ENCODE peak calls at places on chromosomes 5 and 9, in eight cellular contexts. One of them, this sample, is unnamed.

GRCh38 chr5:1474183-1474839 is 29.1 kb upstream of the SLC6A3 start:
- DNase-seq in epithelial cell of esophagus: no peak
- DNase-seq in CD4-positive, alpha-beta T cell: no peak
- DNase-seq in type B pancreatic cell: no peak
- DNase-seq in heart left ventricle: no peak
- DNase-seq in cardiac fibroblast: no peak
- DNase-seq in NB4: no peak
- DNase-seq in retinal pigment epithelial cell: no peak
- DNase-seq in this sample: no peak

GRCh38 chr5:112978836-112979235 is 2.2 kb downstream of the DCP2 start:
- DNase-seq in epithelial cell of esophagus: no peak
- DNase-seq in CD4-positive, alpha-beta T cell: no peak
- DNase-seq in type B pancreatic cell: no peak
- DNase-seq in heart left ventricle: no peak
- DNase-seq in cardiac fibroblast: no peak
- DNase-seq in NB4: no peak
- DNase-seq in retinal pigment epithelial cell: no peak
- DNase-seq in this sample: no peak

GRCh38 chr9:523444-523843 is 308.8 kb downstream of the DOCK8 start:
- DNase-seq in epithelial cell of esophagus: no peak
- DNase-seq in CD4-positive, alpha-beta T cell: no peak
- DNase-seq in type B pancreatic cell: no peak
- DNase-seq in heart left ventricle: no peak
- DNase-seq in cardiac fibroblast: no peak
- DNase-seq in NB4: no peak
- DNase-seq in retinal pigment epithelial cell: no peak
- DNase-seq in this sample: no peak

GRCh38 chr9:82363666-82364065 is 375.1 kb downstream of the SPATA31D1 start:
- DNase-seq in epithelial cell of esophagus: no peak
- DNase-seq in CD4-positive, alpha-beta T cell: no peak
- DNase-seq in type B pancreatic cell: no peak
- DNase-seq in heart left ventricle: no peak
- DNase-seq in cardiac fibroblast: no peak
- DNase-seq in NB4: no peak
- DNase-seq in retinal pigment epithelial cell: no peak
- DNase-seq in this sample: no peak

GRCh38 chr5:143770430-143770829 is 41.5 kb upstream of the HMHB1 start:
- DNase-seq in epithelial cell of esophagus: no peak
- DNase-seq in CD4-positive, alpha-beta T cell: no peak
- DNase-seq in type B pancreatic cell: no peak
- DNase-seq in heart left ventricle: no peak
- DNase-seq in cardiac fibroblast: no peak
- DNase-seq in NB4: no peak
- DNase-seq in retinal pigment epithelial cell: no peak
- DNase-seq in this sample: no peak

GRCh38 chr9:136331556-136332481 is 4.5 kb downstream of the GPSM1 start:
- DNase-seq in epithelial cell of esophagus: no peak
- DNase-seq in CD4-positive, alpha-beta T cell: no peak
- DNase-seq in type B pancreatic cell: no peak
- DNase-seq in heart left ventricle: no peak
- DNase-seq in cardiac fibroblast: no peak
- DNase-seq in NB4: no peak
- DNase-seq in retinal pigment epithelial cell: peak; percentile 65
- DNase-seq in this sample: no peak

GRCh38 chr5:7629559-7629958 is 221.4 kb downstream of the CFAP90 start:
- DNase-seq in epithelial cell of esophagus: no peak
- DNase-seq in CD4-positive, alpha-beta T cell: no peak
- DNase-seq in type B pancreatic cell: no peak
- DNase-seq in heart left ventricle: no peak
- DNase-seq in cardiac fibroblast: no peak
- DNase-seq in NB4: no peak
- DNase-seq in retinal pigment epithelial cell: no peak
- DNase-seq in this sample: no peak

GRCh38 chr5:174231961-174232487 is 186.5 kb downstream of the NSG2 start:
- DNase-seq in epithelial cell of esophagus: no peak
- DNase-seq in CD4-positive, alpha-beta T cell: no peak
- DNase-seq in type B pancreatic cell: no peak
- DNase-seq in heart left ventricle: peak; percentile 31
- DNase-seq in cardiac fibroblast: peak; percentile 7
- DNase-seq in NB4: no peak
- DNase-seq in retinal pigment epithelial cell: no peak
- DNase-seq in this sample: no peak

GRCh38 chr9:136722969-136723356 is 10.6 kb downstream of the DIPK1B start:
- DNase-seq in epithelial cell of esophagus: no peak
- DNase-seq in CD4-positive, alpha-beta T cell: peak; percentile 3
- DNase-seq in type B pancreatic cell: no peak
- DNase-seq in heart left ventricle: no peak
- DNase-seq in cardiac fibroblast: no peak
- DNase-seq in NB4: peak; percentile 52
- DNase-seq in retinal pigment epithelial cell: no peak
- DNase-seq in this sample: no peak

GRCh38 chr9:6226696-6227095 is 11.1 kb downstream of the IL33 start:
- DNase-seq in epithelial cell of esophagus: peak; percentile 86
- DNase-seq in CD4-positive, alpha-beta T cell: no peak
- DNase-seq in type B pancreatic cell: no peak
- DNase-seq in heart left ventricle: no peak
- DNase-seq in cardiac fibroblast: peak; percentile 87
- DNase-seq in NB4: no peak
- DNase-seq in retinal pigment epithelial cell: peak; percentile 71
- DNase-seq in this sample: peak; percentile 14

GRCh38 chr9:32384002-32384363 is 460 bp upstream of the ACO1 start:
- DNase-seq in epithelial cell of esophagus: no peak
- DNase-seq in CD4-positive, alpha-beta T cell: no peak
- DNase-seq in type B pancreatic cell: no peak
- DNase-seq in heart left ventricle: no peak
- DNase-seq in cardiac fibroblast: no peak
- DNase-seq in NB4: no peak
- DNase-seq in retinal pigment epithelial cell: no peak
- DNase-seq in this sample: no peak

GRCh38 chr5:132204736-132205135 is 22.9 kb downstream of the P4HA2 start:
- DNase-seq in epithelial cell of esophagus: no peak
- DNase-seq in CD4-positive, alpha-beta T cell: no peak
- DNase-seq in type B pancreatic cell: no peak
- DNase-seq in heart left ventricle: no peak
- DNase-seq in cardiac fibroblast: no peak
- DNase-seq in NB4: no peak
- DNase-seq in retinal pigment epithelial cell: no peak
- DNase-seq in this sample: no peak

GRCh38 chr9:34571180-34571800 is 18.2 kb downstream of the CNTFR start:
- DNase-seq in epithelial cell of esophagus: no peak
- DNase-seq in CD4-positive, alpha-beta T cell: no peak
- DNase-seq in type B pancreatic cell: no peak
- DNase-seq in heart left ventricle: no peak
- DNase-seq in cardiac fibroblast: peak; percentile 63
- DNase-seq in NB4: no peak
- DNase-seq in retinal pigment epithelial cell: no peak
- DNase-seq in this sample: no peak

GRCh38 chr5:54109931-54110330 is 200.4 kb downstream of the ARL15 start:
- DNase-seq in epithelial cell of esophagus: peak; percentile 52
- DNase-seq in CD4-positive, alpha-beta T cell: no peak
- DNase-seq in type B pancreatic cell: no peak
- DNase-seq in heart left ventricle: no peak
- DNase-seq in cardiac fibroblast: peak; percentile 9
- DNase-seq in NB4: no peak
- DNase-seq in retinal pigment epithelial cell: no peak
- DNase-seq in this sample: no peak

GRCh38 chr5:157761690-157762611 is 18.4 kb downstream of the LSM11 start:
- DNase-seq in epithelial cell of esophagus: peak; percentile 72
- DNase-seq in CD4-positive, alpha-beta T cell: no peak
- DNase-seq in type B pancreatic cell: no peak
- DNase-seq in heart left ventricle: no peak
- DNase-seq in cardiac fibroblast: peak; percentile 83
- DNase-seq in NB4: peak; percentile 64
- DNase-seq in retinal pigment epithelial cell: peak; percentile 40
- DNase-seq in this sample: no peak

GRCh38 chr9:130663258-130664171 is 879 bp upstream of the PRDM12 start:
- DNase-seq in epithelial cell of esophagus: no peak
- DNase-seq in CD4-positive, alpha-beta T cell: no peak
- DNase-seq in type B pancreatic cell: no peak
- DNase-seq in heart left ventricle: no peak
- DNase-seq in cardiac fibroblast: no peak
- DNase-seq in NB4: peak; percentile 48
- DNase-seq in retinal pigment epithelial cell: no peak
- DNase-seq in this sample: no peak

GRCh38 chr5:32753765-32754164 is 42.6 kb downstream of the NPR3 start:
- DNase-seq in epithelial cell of esophagus: peak; percentile 16
- DNase-seq in CD4-positive, alpha-beta T cell: no peak
- DNase-seq in type B pancreatic cell: no peak
- DNase-seq in heart left ventricle: no peak
- DNase-seq in cardiac fibroblast: no peak
- DNase-seq in NB4: no peak
- DNase-seq in retinal pigment epithelial cell: no peak
- DNase-seq in this sample: no peak

GRCh38 chr5:136311999-136312398 is 53.3 kb downstream of the TRPC7 start:
- DNase-seq in epithelial cell of esophagus: no peak
- DNase-seq in CD4-positive, alpha-beta T cell: no peak
- DNase-seq in type B pancreatic cell: no peak
- DNase-seq in heart left ventricle: no peak
- DNase-seq in cardiac fibroblast: no peak
- DNase-seq in NB4: no peak
- DNase-seq in retinal pigment epithelial cell: no peak
- DNase-seq in this sample: no peak
- TF ChIP-seq CTCF in epithelial cell of esophagus: no peak
- TF ChIP-seq CTCF in CD4-positive, alpha-beta T cell: no peak
- TF ChIP-seq CTCF in type B pancreatic cell: no peak
- TF ChIP-seq CTCF in heart left ventricle: no peak
- TF ChIP-seq CTCF in cardiac fibroblast: no peak
- TF ChIP-seq CTCF in NB4: peak; percentile 5
- TF ChIP-seq CTCF in retinal pigment epithelial cell: no peak
- TF ChIP-seq CTCF in this sample: no peak

DNA sequence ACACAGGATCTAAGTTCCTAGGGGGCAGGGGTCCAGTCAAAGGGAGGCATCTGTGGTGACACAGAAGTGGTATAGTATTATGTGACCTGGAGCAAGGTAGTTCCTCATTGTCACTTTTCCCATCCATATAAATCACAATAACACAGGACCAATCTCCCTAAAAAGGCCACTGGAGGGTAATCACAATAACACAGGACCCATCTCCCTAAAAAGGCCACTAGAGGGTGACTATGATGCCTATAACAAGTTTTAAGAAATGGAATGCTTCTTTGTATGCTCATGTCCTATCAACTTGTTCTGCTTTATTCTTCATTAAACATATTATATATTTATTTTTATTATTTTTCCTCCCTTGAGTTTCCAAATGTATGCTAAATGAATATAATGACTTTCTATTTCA is 254.6 kb downstream of the ASTN2 start:
- DNase-seq in epithelial cell of esophagus: no peak
- DNase-seq in CD4-positive, alpha-beta T cell: no peak
- DNase-seq in type B pancreatic cell: no peak
- DNase-seq in heart left ventricle: no peak
- DNase-seq in cardiac fibroblast: no peak
- DNase-seq in NB4: peak; percentile 11
- DNase-seq in retinal pigment epithelial cell: no peak
- DNase-seq in this sample: no peak
- TF ChIP-seq CTCF in epithelial cell of esophagus: no peak
- TF ChIP-seq CTCF in CD4-positive, alpha-beta T cell: no peak
- TF ChIP-seq CTCF in type B pancreatic cell: peak; percentile 29
- TF ChIP-seq CTCF in heart left ventricle: peak; percentile 19
- TF ChIP-seq CTCF in cardiac fibroblast: peak; percentile 15
- TF ChIP-seq CTCF in NB4: peak; percentile 25
- TF ChIP-seq CTCF in retinal pigment epithelial cell: peak; percentile 31
- TF ChIP-seq CTCF in this sample: peak; percentile 30

GRCh38 chr9:26744362-26744965 is 148.1 kb downstream of the CAAP1 start:
- DNase-seq in epithelial cell of esophagus: peak; percentile 49
- DNase-seq in CD4-positive, alpha-beta T cell: no peak
- DNase-seq in type B pancreatic cell: no peak
- DNase-seq in heart left ventricle: no peak
- DNase-seq in cardiac fibroblast: peak; percentile 49
- DNase-seq in NB4: peak; percentile 1
- DNase-seq in retinal pigment epithelial cell: no peak
- DNase-seq in this sample: no peak
- TF ChIP-seq CTCF in epithelial cell of esophagus: peak; percentile 54
- TF ChIP-seq CTCF in CD4-positive, alpha-beta T cell: peak; percentile 78
- TF ChIP-seq CTCF in type B pancreatic cell: peak; percentile 90
- TF ChIP-seq CTCF in heart left ventricle: peak; percentile 87
- TF ChIP-seq CTCF in cardiac fibroblast: peak; percentile 58
- TF ChIP-seq CTCF in NB4: no peak
- TF ChIP-seq CTCF in retinal pigment epithelial cell: peak; percentile 59
- TF ChIP-seq CTCF in this sample: peak; percentile 57

GRCh38 chr9:97468658-97469448 is 32.6 kb upstream of the TMOD1 start:
- DNase-seq in epithelial cell of esophagus: peak; percentile 65
- DNase-seq in CD4-positive, alpha-beta T cell: peak; percentile 7
- DNase-seq in type B pancreatic cell: no peak
- DNase-seq in heart left ventricle: peak; percentile 73
- DNase-seq in cardiac fibroblast: peak; percentile 80
- DNase-seq in NB4: peak; percentile 70
- DNase-seq in retinal pigment epithelial cell: peak; percentile 38
- DNase-seq in this sample: peak; percentile 79

GRCh38 chr9:97475079-97475478 is 26.4 kb upstream of the TMOD1 start:
- DNase-seq in epithelial cell of esophagus: no peak
- DNase-seq in CD4-positive, alpha-beta T cell: no peak
- DNase-seq in type B pancreatic cell: no peak
- DNase-seq in heart left ventricle: no peak
- DNase-seq in cardiac fibroblast: no peak
- DNase-seq in NB4: no peak
- DNase-seq in retinal pigment epithelial cell: no peak
- DNase-seq in this sample: no peak

GRCh38 chr9:97473717-97474116 is 27.7 kb upstream of the TMOD1 start:
- DNase-seq in epithelial cell of esophagus: no peak
- DNase-seq in CD4-positive, alpha-beta T cell: no peak
- DNase-seq in type B pancreatic cell: no peak
- DNase-seq in heart left ventricle: no peak
- DNase-seq in cardiac fibroblast: no peak
- DNase-seq in NB4: no peak
- DNase-seq in retinal pigment epithelial cell: no peak
- DNase-seq in this sample: no peak

GRCh38 chr9:97474373-97474925 is 27.0 kb upstream of the TMOD1 start:
- DNase-seq in epithelial cell of esophagus: no peak
- DNase-seq in CD4-positive, alpha-beta T cell: no peak
- DNase-seq in type B pancreatic cell: no peak
- DNase-seq in heart left ventricle: no peak
- DNase-seq in cardiac fibroblast: no peak
- DNase-seq in NB4: no peak
- DNase-seq in retinal pigment epithelial cell: no peak
- DNase-seq in this sample: no peak

GRCh38 chr9:97470076-97470475 is 31.4 kb upstream of the TMOD1 start:
- DNase-seq in epithelial cell of esophagus: peak; percentile 17
- DNase-seq in CD4-positive, alpha-beta T cell: no peak
- DNase-seq in type B pancreatic cell: no peak
- DNase-seq in heart left ventricle: no peak
- DNase-seq in cardiac fibroblast: no peak
- DNase-seq in NB4: no peak
- DNase-seq in retinal pigment epithelial cell: no peak
- DNase-seq in this sample: no peak
- TF ChIP-seq CTCF in epithelial cell of esophagus: peak; percentile 53
- TF ChIP-seq CTCF in CD4-positive, alpha-beta T cell: no peak
- TF ChIP-seq CTCF in type B pancreatic cell: no peak
- TF ChIP-seq CTCF in heart left ventricle: peak; percentile 42
- TF ChIP-seq CTCF in cardiac fibroblast: peak; percentile 18
- TF ChIP-seq CTCF in NB4: peak; percentile 15
- TF ChIP-seq CTCF in retinal pigment epithelial cell: peak; percentile 36
- TF ChIP-seq CTCF in this sample: peak; percentile 52

GRCh38 chr5:73327908-73328455 is 120.6 kb downstream of the FOXD1 start:
- DNase-seq in epithelial cell of esophagus: peak; percentile 64
- DNase-seq in CD4-positive, alpha-beta T cell: no peak
- DNase-seq in type B pancreatic cell: no peak
- DNase-seq in heart left ventricle: no peak
- DNase-seq in cardiac fibroblast: no peak
- DNase-seq in NB4: no peak
- DNase-seq in retinal pigment epithelial cell: peak; percentile 43
- DNase-seq in this sample: no peak
- TF ChIP-seq CTCF in epithelial cell of esophagus: no peak
- TF ChIP-seq CTCF in CD4-positive, alpha-beta T cell: no peak
- TF ChIP-seq CTCF in type B pancreatic cell: no peak
- TF ChIP-seq CTCF in heart left ventricle: no peak
- TF ChIP-seq CTCF in cardiac fibroblast: no peak
- TF ChIP-seq CTCF in NB4: no peak
- TF ChIP-seq CTCF in retinal pigment epithelial cell: no peak
- TF ChIP-seq CTCF in this sample: no peak

This sample was measured in LNCaP clone FGC.